ENCODE peak calls at places on chromosomes 4 and X, in ten cellular contexts. One of them, this sample, is unnamed.

GRCh38 chr4:11548529-11549176 is 120.0 kb upstream of the HS3ST1 start:
- DNase-seq in GM23338: no peak
- DNase-seq in naive B cell: no peak
- DNase-seq in NCI-H1417: no peak
- DNase-seq in Daoy: no peak
- DNase-seq in CD4-positive, alpha-beta T cell: no peak
- DNase-seq in memory B cell: no peak
- DNase-seq in central memory CD4-positive, alpha-beta T cell: no peak
- DNase-seq in T-helper 1 cell: peak; percentile 3
- DNase-seq in stimulated activated naive B cell treated with anti-CD40 and anti-IgM and Interleukin-4, amounts not matched to agents 10 μg/mL and 1 μg/mL and 100 μg/mL, for 72 hours: no peak
- DNase-seq in this sample: no peak

GRCh38 chrX:72495041-72495440 is 77.6 kb downstream of the HDAC8 start:
- DNase-seq in memory B cell: no peak
- DNase-seq in central memory CD4-positive, alpha-beta T cell: no peak
- DNase-seq in Daoy: no peak
- DNase-seq in T-helper 1 cell: no peak
- DNase-seq in naive B cell: no peak
- DNase-seq in GM23338: no peak
- DNase-seq in CD4-positive, alpha-beta T cell: no peak
- DNase-seq in stimulated activated naive B cell treated with anti-CD40 and anti-IgM and Interleukin-4, amounts not matched to agents 10 μg/mL and 1 μg/mL and 100 μg/mL, for 72 hours: no peak
- DNase-seq in NCI-H1417: no peak
- DNase-seq in this sample: no peak

GRCh38 chr4:58739275-58739674 is 1629.1 kb upstream of the IGFBP7 start:
- DNase-seq in NCI-H1417: no peak
- DNase-seq in T-helper 1 cell: no peak
- DNase-seq in GM23338: no peak
- DNase-seq in stimulated activated naive B cell treated with anti-CD40 and anti-IgM and Interleukin-4, amounts not matched to agents 10 μg/mL and 1 μg/mL and 100 μg/mL, for 72 hours: no peak
- DNase-seq in Daoy: no peak
- DNase-seq in naive B cell: no peak
- DNase-seq in central memory CD4-positive, alpha-beta T cell: no peak
- DNase-seq in CD4-positive, alpha-beta T cell: no peak
- DNase-seq in memory B cell: no peak
- DNase-seq in this sample: no peak

GRCh38 chrX:69128573-69128972 is 36.7 kb downstream of the PJA1 start:
- DNase-seq in Daoy: no peak
- DNase-seq in central memory CD4-positive, alpha-beta T cell: no peak
- DNase-seq in NCI-H1417: peak; percentile 25
- DNase-seq in naive B cell: no peak
- DNase-seq in memory B cell: no peak
- DNase-seq in T-helper 1 cell: no peak
- DNase-seq in CD4-positive, alpha-beta T cell: no peak
- DNase-seq in stimulated activated naive B cell treated with anti-CD40 and anti-IgM and Interleukin-4, amounts not matched to agents 10 μg/mL and 1 μg/mL and 100 μg/mL, for 72 hours: no peak
- DNase-seq in GM23338: peak; percentile 50
- DNase-seq in this sample: no peak

GRCh38 chr4:113574636-113575103 is 186.9 kb downstream of the CAMK2D start:
- DNase-seq in Daoy: no peak
- DNase-seq in memory B cell: no peak
- DNase-seq in stimulated activated naive B cell treated with anti-CD40 and anti-IgM and Interleukin-4, amounts not matched to agents 10 μg/mL and 1 μg/mL and 100 μg/mL, for 72 hours: no peak
- DNase-seq in naive B cell: no peak
- DNase-seq in central memory CD4-positive, alpha-beta T cell: no peak
- DNase-seq in NCI-H1417: peak; percentile 5
- DNase-seq in T-helper 1 cell: no peak
- DNase-seq in CD4-positive, alpha-beta T cell: no peak
- DNase-seq in GM23338: no peak
- DNase-seq in this sample: no peak

GRCh38 chr4:87973283-87974169 is 2.0 kb upstream of the SPP1 start:
- DNase-seq in CD4-positive, alpha-beta T cell: peak; percentile 5
- DNase-seq in NCI-H1417: peak; percentile 78
- DNase-seq in T-helper 1 cell: peak; percentile 11
- DNase-seq in central memory CD4-positive, alpha-beta T cell: peak; percentile 4
- DNase-seq in stimulated activated naive B cell treated with anti-CD40 and anti-IgM and Interleukin-4, amounts not matched to agents 10 μg/mL and 1 μg/mL and 100 μg/mL, for 72 hours: no peak
- DNase-seq in naive B cell: peak; percentile 14
- DNase-seq in Daoy: peak; percentile 53
- DNase-seq in GM23338: peak; percentile 88
- DNase-seq in memory B cell: no peak
- DNase-seq in this sample: peak; percentile 22

GRCh38 chr4:112183252-112183651 is 38.0 kb downstream of the FAM241A start:
- DNase-seq in stimulated activated naive B cell treated with anti-CD40 and anti-IgM and Interleukin-4, amounts not matched to agents 10 μg/mL and 1 μg/mL and 100 μg/mL, for 72 hours: no peak
- DNase-seq in memory B cell: no peak
- DNase-seq in Daoy: no peak
- DNase-seq in naive B cell: no peak
- DNase-seq in NCI-H1417: no peak
- DNase-seq in T-helper 1 cell: no peak
- DNase-seq in central memory CD4-positive, alpha-beta T cell: peak; percentile 32
- DNase-seq in CD4-positive, alpha-beta T cell: no peak
- DNase-seq in GM23338: no peak
- DNase-seq in this sample: no peak

GRCh38 chrX:118181030-118181429 is 64.4 kb upstream of the KLHL13 start:
- DNase-seq in NCI-H1417: no peak
- DNase-seq in GM23338: no peak
- DNase-seq in naive B cell: no peak
- DNase-seq in T-helper 1 cell: no peak
- DNase-seq in central memory CD4-positive, alpha-beta T cell: no peak
- DNase-seq in CD4-positive, alpha-beta T cell: no peak
- DNase-seq in memory B cell: no peak
- DNase-seq in stimulated activated naive B cell treated with anti-CD40 and anti-IgM and Interleukin-4, amounts not matched to agents 10 μg/mL and 1 μg/mL and 100 μg/mL, for 72 hours: no peak
- DNase-seq in Daoy: peak; percentile 34
- DNase-seq in this sample: no peak

GRCh38 chrX:80285131-80285773 is 135.0 kb upstream of the TENT5D start:
- DNase-seq in CD4-positive, alpha-beta T cell: no peak
- DNase-seq in T-helper 1 cell: peak; percentile 7
- DNase-seq in GM23338: peak; percentile 61
- DNase-seq in NCI-H1417: peak; percentile 56
- DNase-seq in naive B cell: no peak
- DNase-seq in stimulated activated naive B cell treated with anti-CD40 and anti-IgM and Interleukin-4, amounts not matched to agents 10 μg/mL and 1 μg/mL and 100 μg/mL, for 72 hours: no peak
- DNase-seq in Daoy: peak; percentile 15
- DNase-seq in central memory CD4-positive, alpha-beta T cell: no peak
- DNase-seq in memory B cell: no peak
- DNase-seq in this sample: no peak

GRCh38 chrX:55450259-55450658 is 1.7 kb upstream of the MAGEH1 start:
- DNase-seq in GM23338: peak; percentile 23
- DNase-seq in NCI-H1417: no peak
- DNase-seq in stimulated activated naive B cell treated with anti-CD40 and anti-IgM and Interleukin-4, amounts not matched to agents 10 μg/mL and 1 μg/mL and 100 μg/mL, for 72 hours: no peak
- DNase-seq in central memory CD4-positive, alpha-beta T cell: no peak
- DNase-seq in T-helper 1 cell: no peak
- DNase-seq in naive B cell: no peak
- DNase-seq in Daoy: no peak
- DNase-seq in CD4-positive, alpha-beta T cell: no peak
- DNase-seq in memory B cell: no peak
- DNase-seq in this sample: no peak

GRCh38 chrX:23503835-23504539 is 163.3 kb upstream of the PRDX4 start:
- DNase-seq in central memory CD4-positive, alpha-beta T cell: no peak
- DNase-seq in memory B cell: no peak
- DNase-seq in naive B cell: no peak
- DNase-seq in T-helper 1 cell: no peak
- DNase-seq in stimulated activated naive B cell treated with anti-CD40 and anti-IgM and Interleukin-4, amounts not matched to agents 10 μg/mL and 1 μg/mL and 100 μg/mL, for 72 hours: no peak
- DNase-seq in GM23338: peak; percentile 26
- DNase-seq in Daoy: peak; percentile 91
- DNase-seq in NCI-H1417: peak; percentile 96
- DNase-seq in CD4-positive, alpha-beta T cell: no peak
- DNase-seq in this sample: no peak

GRCh38 chr4:147730333-147730732 is 1.6 kb upstream of the ARHGAP10 start:
- DNase-seq in naive B cell: no peak
- DNase-seq in Daoy: no peak
- DNase-seq in central memory CD4-positive, alpha-beta T cell: no peak
- DNase-seq in NCI-H1417: no peak
- DNase-seq in GM23338: peak; percentile 44
- DNase-seq in stimulated activated naive B cell treated with anti-CD40 and anti-IgM and Interleukin-4, amounts not matched to agents 10 μg/mL and 1 μg/mL and 100 μg/mL, for 72 hours: no peak
- DNase-seq in CD4-positive, alpha-beta T cell: no peak
- DNase-seq in T-helper 1 cell: no peak
- DNase-seq in memory B cell: no peak
- DNase-seq in this sample: no peak

GRCh38 chrX:70494441-70494840 is 49.8 kb downstream of the DLG3 start:
- DNase-seq in T-helper 1 cell: peak; percentile 20
- DNase-seq in central memory CD4-positive, alpha-beta T cell: no peak
- DNase-seq in memory B cell: no peak
- DNase-seq in naive B cell: no peak
- DNase-seq in stimulated activated naive B cell treated with anti-CD40 and anti-IgM and Interleukin-4, amounts not matched to agents 10 μg/mL and 1 μg/mL and 100 μg/mL, for 72 hours: no peak
- DNase-seq in NCI-H1417: no peak
- DNase-seq in Daoy: no peak
- DNase-seq in CD4-positive, alpha-beta T cell: no peak
- DNase-seq in GM23338: no peak
- DNase-seq in this sample: no peak

GRCh38 chr4:153432971-153433752 is 33.0 kb upstream of the TMEM131L start:
- DNase-seq in NCI-H1417: peak; percentile 39
- DNase-seq in GM23338: peak; percentile 80
- DNase-seq in central memory CD4-positive, alpha-beta T cell: peak; percentile 73
- DNase-seq in memory B cell: peak; percentile 46
- DNase-seq in CD4-positive, alpha-beta T cell: peak; percentile 48
- DNase-seq in stimulated activated naive B cell treated with anti-CD40 and anti-IgM and Interleukin-4, amounts not matched to agents 10 μg/mL and 1 μg/mL and 100 μg/mL, for 72 hours: peak; percentile 81
- DNase-seq in T-helper 1 cell: peak; percentile 92
- DNase-seq in naive B cell: peak; percentile 73
- DNase-seq in Daoy: peak; percentile 80
- DNase-seq in this sample: peak; percentile 77

GRCh38 chrX:48531359-48531954 is 8.1 kb upstream of the TBC1D25 start:
- DNase-seq in NCI-H1417: no peak
- DNase-seq in GM23338: no peak
- DNase-seq in stimulated activated naive B cell treated with anti-CD40 and anti-IgM and Interleukin-4, amounts not matched to agents 10 μg/mL and 1 μg/mL and 100 μg/mL, for 72 hours: no peak
- DNase-seq in Daoy: peak; percentile 76
- DNase-seq in T-helper 1 cell: peak; percentile 33
- DNase-seq in CD4-positive, alpha-beta T cell: no peak
- DNase-seq in central memory CD4-positive, alpha-beta T cell: no peak
- DNase-seq in naive B cell: no peak
- DNase-seq in memory B cell: no peak
- DNase-seq in this sample: no peak

GRCh38 chrX:22629105-22629725 is 356.5 kb downstream of the CBLL2 start:
- DNase-seq in naive B cell: no peak
- DNase-seq in stimulated activated naive B cell treated with anti-CD40 and anti-IgM and Interleukin-4, amounts not matched to agents 10 μg/mL and 1 μg/mL and 100 μg/mL, for 72 hours: no peak
- DNase-seq in GM23338: no peak
- DNase-seq in T-helper 1 cell: no peak
- DNase-seq in central memory CD4-positive, alpha-beta T cell: no peak
- DNase-seq in Daoy: peak; percentile 33
- DNase-seq in memory B cell: no peak
- DNase-seq in NCI-H1417: no peak
- DNase-seq in CD4-positive, alpha-beta T cell: no peak
- DNase-seq in this sample: no peak

GRCh38 chr4:184838249-184839074 is 12.7 kb upstream of the ACSL1 start:
- DNase-seq in T-helper 1 cell: no peak
- DNase-seq in memory B cell: no peak
- DNase-seq in stimulated activated naive B cell treated with anti-CD40 and anti-IgM and Interleukin-4, amounts not matched to agents 10 μg/mL and 1 μg/mL and 100 μg/mL, for 72 hours: no peak
- DNase-seq in GM23338: no peak
- DNase-seq in Daoy: no peak
- DNase-seq in central memory CD4-positive, alpha-beta T cell: no peak
- DNase-seq in CD4-positive, alpha-beta T cell: no peak
- DNase-seq in naive B cell: no peak
- DNase-seq in NCI-H1417: peak; percentile 67
- DNase-seq in this sample: no peak

GRCh38 chr4:20840648-20841190 is 140.5 kb downstream of the PACRGL start:
- DNase-seq in Daoy: no peak
- DNase-seq in NCI-H1417: no peak
- DNase-seq in naive B cell: no peak
- DNase-seq in CD4-positive, alpha-beta T cell: no peak
- DNase-seq in central memory CD4-positive, alpha-beta T cell: no peak
- DNase-seq in T-helper 1 cell: no peak
- DNase-seq in memory B cell: no peak
- DNase-seq in GM23338: no peak
- DNase-seq in stimulated activated naive B cell treated with anti-CD40 and anti-IgM and Interleukin-4, amounts not matched to agents 10 μg/mL and 1 μg/mL and 100 μg/mL, for 72 hours: no peak
- DNase-seq in this sample: no peak

GRCh38 chrX:10457092-10457491 is 163.3 kb downstream of the MID1 start:
- DNase-seq in naive B cell: no peak
- DNase-seq in Daoy: no peak
- DNase-seq in stimulated activated naive B cell treated with anti-CD40 and anti-IgM and Interleukin-4, amounts not matched to agents 10 μg/mL and 1 μg/mL and 100 μg/mL, for 72 hours: no peak
- DNase-seq in CD4-positive, alpha-beta T cell: no peak
- DNase-seq in NCI-H1417: no peak
- DNase-seq in GM23338: no peak
- DNase-seq in central memory CD4-positive, alpha-beta T cell: no peak
- DNase-seq in memory B cell: no peak
- DNase-seq in T-helper 1 cell: no peak
- DNase-seq in this sample: no peak

GRCh38 chrX:82320554-82320953 is 1118.7 kb downstream of the SH3BGRL start:
- DNase-seq in NCI-H1417: peak; percentile 14
- DNase-seq in GM23338: no peak
- DNase-seq in memory B cell: no peak
- DNase-seq in naive B cell: no peak
- DNase-seq in Daoy: no peak
- DNase-seq in CD4-positive, alpha-beta T cell: no peak
- DNase-seq in stimulated activated naive B cell treated with anti-CD40 and anti-IgM and Interleukin-4, amounts not matched to agents 10 μg/mL and 1 μg/mL and 100 μg/mL, for 72 hours: no peak
- DNase-seq in central memory CD4-positive, alpha-beta T cell: no peak
- DNase-seq in T-helper 1 cell: no peak
- DNase-seq in this sample: no peak

GRCh38 chrX:106952988-106953387 is 32.8 kb downstream of the CLDN2 start:
- DNase-seq in Daoy: no peak
- DNase-seq in NCI-H1417: peak; percentile 17
- DNase-seq in stimulated activated naive B cell treated with anti-CD40 and anti-IgM and Interleukin-4, amounts not matched to agents 10 μg/mL and 1 μg/mL and 100 μg/mL, for 72 hours: no peak
- DNase-seq in memory B cell: no peak
- DNase-seq in CD4-positive, alpha-beta T cell: no peak
- DNase-seq in GM23338: no peak
- DNase-seq in central memory CD4-positive, alpha-beta T cell: no peak
- DNase-seq in T-helper 1 cell: no peak
- DNase-seq in naive B cell: no peak
- DNase-seq in this sample: peak; percentile 2

GRCh38 chr4:150206265-150206664 is 128.0 kb downstream of the DCLK2 start:
- DNase-seq in central memory CD4-positive, alpha-beta T cell: no peak
- DNase-seq in stimulated activated naive B cell treated with anti-CD40 and anti-IgM and Interleukin-4, amounts not matched to agents 10 μg/mL and 1 μg/mL and 100 μg/mL, for 72 hours: no peak
- DNase-seq in NCI-H1417: no peak
- DNase-seq in naive B cell: no peak
- DNase-seq in Daoy: no peak
- DNase-seq in T-helper 1 cell: no peak
- DNase-seq in GM23338: no peak
- DNase-seq in memory B cell: no peak
- DNase-seq in CD4-positive, alpha-beta T cell: no peak
- DNase-seq in this sample: no peak

GRCh38 chr4:132548463-132548862 is 600.6 kb upstream of the PCDH10 start:
- DNase-seq in naive B cell: no peak
- DNase-seq in memory B cell: no peak
- DNase-seq in NCI-H1417: no peak
- DNase-seq in CD4-positive, alpha-beta T cell: no peak
- DNase-seq in T-helper 1 cell: no peak
- DNase-seq in Daoy: no peak
- DNase-seq in stimulated activated naive B cell treated with anti-CD40 and anti-IgM and Interleukin-4, amounts not matched to agents 10 μg/mL and 1 μg/mL and 100 μg/mL, for 72 hours: no peak
- DNase-seq in GM23338: peak; percentile 30
- DNase-seq in central memory CD4-positive, alpha-beta T cell: no peak
- DNase-seq in this sample: no peak

GRCh38 chrX:1164322-1165288 is 47.8 kb downstream of the CRLF2 start:
- DNase-seq in stimulated activated naive B cell treated with anti-CD40 and anti-IgM and Interleukin-4, amounts not matched to agents 10 μg/mL and 1 μg/mL and 100 μg/mL, for 72 hours: no peak
- DNase-seq in NCI-H1417: no peak
- DNase-seq in CD4-positive, alpha-beta T cell: no peak
- DNase-seq in central memory CD4-positive, alpha-beta T cell: peak; percentile 13
- DNase-seq in T-helper 1 cell: no peak
- DNase-seq in GM23338: peak; percentile 44
- DNase-seq in memory B cell: no peak
- DNase-seq in naive B cell: peak; percentile 47
- DNase-seq in Daoy: no peak
- DNase-seq in this sample: peak; percentile 19

GRCh38 chrX:76922100-76922499 is 494.6 kb downstream of the MAGEE1 start:
- DNase-seq in naive B cell: no peak
- DNase-seq in CD4-positive, alpha-beta T cell: no peak
- DNase-seq in stimulated activated naive B cell treated with anti-CD40 and anti-IgM and Interleukin-4, amounts not matched to agents 10 μg/mL and 1 μg/mL and 100 μg/mL, for 72 hours: no peak
- DNase-seq in T-helper 1 cell: no peak
- DNase-seq in central memory CD4-positive, alpha-beta T cell: no peak
- DNase-seq in memory B cell: no peak
- DNase-seq in GM23338: no peak
- DNase-seq in NCI-H1417: no peak
- DNase-seq in Daoy: no peak
- DNase-seq in this sample: no peak

GRCh38 chr4:6248394-6248793 is 21.3 kb upstream of the WFS1 start:
- DNase-seq in Daoy: no peak
- DNase-seq in CD4-positive, alpha-beta T cell: no peak
- DNase-seq in GM23338: no peak
- DNase-seq in naive B cell: no peak
- DNase-seq in NCI-H1417: no peak
- DNase-seq in memory B cell: no peak
- DNase-seq in central memory CD4-positive, alpha-beta T cell: no peak
- DNase-seq in T-helper 1 cell: no peak
- DNase-seq in stimulated activated naive B cell treated with anti-CD40 and anti-IgM and Interleukin-4, amounts not matched to agents 10 μg/mL and 1 μg/mL and 100 μg/mL, for 72 hours: no peak
- DNase-seq in this sample: no peak

GRCh38 chr4:152099061-152099425 is 338.2 kb upstream of the GATB start:
- DNase-seq in CD4-positive, alpha-beta T cell: no peak
- DNase-seq in naive B cell: no peak
- DNase-seq in memory B cell: no peak
- DNase-seq in NCI-H1417: no peak
- DNase-seq in central memory CD4-positive, alpha-beta T cell: no peak
- DNase-seq in GM23338: no peak
- DNase-seq in Daoy: no peak
- DNase-seq in T-helper 1 cell: no peak
- DNase-seq in stimulated activated naive B cell treated with anti-CD40 and anti-IgM and Interleukin-4, amounts not matched to agents 10 μg/mL and 1 μg/mL and 100 μg/mL, for 72 hours: no peak
- DNase-seq in this sample: no peak

GRCh38 chrX:136725446-136726104 is 55.2 kb downstream of the ARHGEF6 start:
- DNase-seq in Daoy: peak; percentile 14
- DNase-seq in T-helper 1 cell: no peak
- DNase-seq in central memory CD4-positive, alpha-beta T cell: no peak
- DNase-seq in NCI-H1417: no peak
- DNase-seq in stimulated activated naive B cell treated with anti-CD40 and anti-IgM and Interleukin-4, amounts not matched to agents 10 μg/mL and 1 μg/mL and 100 μg/mL, for 72 hours: no peak
- DNase-seq in GM23338: no peak
- DNase-seq in memory B cell: no peak
- DNase-seq in CD4-positive, alpha-beta T cell: no peak
- DNase-seq in naive B cell: no peak
- DNase-seq in this sample: no peak